ENCODE peak calls at places on chromosomes 4 and X, in four cellular contexts. V is HL-60, P is stomach, N is epithelial cell of esophagus. K is an unnamed sample.

GRCh38 chr4:34323549-34324325 is 1920.6 kb downstream of the ARAP2 start:
- DNase-seq in V (no peak), N (peak), P (no peak), K (no peak)

GRCh38 chrX:74389016-74389415 is 32.3 kb upstream of the SLC16A2 start:
- DNase-seq in V (no peak), P (no peak), N (no peak), K (no peak)

GRCh38 chr4:18860836-18861530 is 839.4 kb upstream of the LCORL start:
- DNase-seq in V (no peak), N (no peak), P (no peak), K (no peak)

GRCh38 chrX:1725472-1725871 is 110.6 kb downstream of the ASMT start:
- DNase-seq in P (no peak), V (no peak), N (no peak), K (no peak)

GRCh38 chr4:151389316-151389715 is 19.7 kb upstream of the FHIP1A start:
- DNase-seq in N (peak), V (no peak), P (no peak), K (no peak)

GRCh38 chr4:6680372-6681034 is 13.2 kb upstream of the S100P start:
- DNase-seq in P (no peak), V (no peak), N (no peak), K (no peak)

GRCh38 chr4:128521634-128522253 is 234.1 kb upstream of the PGRMC2 start:
- DNase-seq in N (no peak), P (no peak), V (no peak), K (no peak)

GRCh38 chrX:103681443-103681842 is 5.1 kb downstream of the MORF4L2 start:
- DNase-seq in P (no peak), N (no peak), V (no peak), K (no peak)

GRCh38 chr4:135418353-135418752 is 1216.8 kb upstream of the PABPC4L start:
- DNase-seq in N (peak), P (no peak), V (no peak), K (no peak)

GRCh38 chr4:185237185-185237584 is 27.8 kb downstream of the SNX25 start:
- DNase-seq in P (no peak), V (no peak), N (no peak), K (no peak)

GRCh38 chr4:146369446-146369845 is 152.3 kb downstream of the SLC10A7 start:
- DNase-seq in P (no peak), N (no peak), V (no peak), K (no peak)

GRCh38 chr4:123415977-123416376 is 19.4 kb downstream of the SPRY1 start:
- DNase-seq in N (peak), P (no peak), V (peak), K (no peak)

GRCh38 chr4:110088670-110089069 is 109.7 kb downstream of the ELOVL6 start:
- DNase-seq in N (peak), V (no peak), P (no peak), K (no peak)

GRCh38 chrX:153900806-153901752 is 3.4 kb upstream of the AVPR2 start:
- DNase-seq in N (peak), V (peak), P (peak), K (peak)

GRCh38 chr4:155889036-155889793 is 14.3 kb upstream of the TDO2 start:
- DNase-seq in N (peak), P (no peak), V (peak), K (peak)

GRCh38 chrX:36930491-36930890 is 77.7 kb upstream of the FAM47C start:
- DNase-seq in V (no peak), N (no peak), P (no peak), K (no peak)

GRCh38 chrX:11319689-11320302 is 26.6 kb downstream of the AMELX start:
- DNase-seq in P (no peak), V (no peak), N (no peak), K (no peak)

GRCh38 chr4:4216668-4217067 is 10.1 kb downstream of the OTOP1 start:
- DNase-seq in N (peak), P (no peak), V (no peak), K (no peak)

GRCh38 chrX:136768469-136769084 is 12.2 kb downstream of the ARHGEF6 start:
- DNase-seq in V (peak), P (no peak), N (peak), K (no peak)

DNA sequence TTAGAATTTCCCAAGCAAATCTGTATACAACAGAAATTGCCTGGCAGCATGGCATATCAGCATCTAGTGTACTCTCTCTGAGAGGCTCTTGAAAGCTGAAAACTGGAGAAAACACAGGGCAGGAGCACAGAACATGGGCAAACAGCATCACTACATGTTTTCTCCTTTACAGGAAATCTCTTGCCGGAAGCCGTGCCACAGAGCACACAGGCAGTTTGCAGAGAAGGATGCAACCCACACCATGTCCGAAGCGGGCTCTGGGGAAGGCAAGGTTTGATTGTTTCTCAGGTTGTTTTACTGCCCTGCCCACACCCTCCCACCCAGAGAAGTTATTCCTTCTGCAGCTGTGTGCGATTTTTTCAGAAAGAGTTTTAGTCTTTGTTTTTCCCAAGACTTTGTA is 41.1 kb upstream of the FAM9C start:
- DNase-seq in N (no peak), P (no peak), V (no peak), K (no peak)
- TF ChIP-seq CTCF in N (no peak), P (no peak), V (no peak), K (no peak)

GRCh38 chr4:73139245-73139644 is 69.7 kb upstream of the COX18 start:
- DNase-seq in N (no peak), P (no peak), V (no peak), K (no peak)

GRCh38 chr4:73137121-73137520 is 67.6 kb upstream of the COX18 start:
- DNase-seq in V (no peak), P (no peak), N (peak), K (no peak)

GRCh38 chr4:73139991-73140390 is 70.5 kb upstream of the COX18 start:
- DNase-seq in N (no peak), V (no peak), P (no peak), K (no peak)

DNA sequence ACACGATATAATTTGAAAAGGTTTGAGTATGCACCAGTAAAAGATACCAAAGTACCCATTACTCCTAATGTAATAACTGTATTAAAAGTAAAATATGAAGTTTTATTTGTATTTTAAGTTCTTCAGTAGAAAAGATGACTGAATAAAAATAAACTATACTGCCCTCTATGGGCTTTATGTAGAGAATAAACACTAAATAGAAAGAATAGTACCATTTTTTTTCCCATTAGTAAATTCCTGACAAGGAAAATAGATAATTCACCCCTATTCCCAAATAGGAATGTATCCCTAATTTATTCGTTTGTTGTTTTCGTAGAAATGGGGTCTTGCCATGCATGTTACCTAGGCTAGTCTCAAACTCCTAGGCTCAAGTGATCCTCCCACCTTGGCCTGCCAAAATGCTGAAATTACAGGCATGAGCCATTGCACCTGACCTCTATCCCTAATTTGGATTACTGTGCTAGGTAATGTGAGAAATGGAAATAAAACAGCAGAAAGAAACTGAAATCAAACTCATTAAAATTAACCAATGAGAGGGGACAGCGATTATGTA is 73.6 kb upstream of the COX18 start:
- DNase-seq in P (no peak), N (no peak), V (no peak), K (no peak)
- TF ChIP-seq CTCF in P (no peak), N (no peak), V (no peak), K (no peak)

DNA sequence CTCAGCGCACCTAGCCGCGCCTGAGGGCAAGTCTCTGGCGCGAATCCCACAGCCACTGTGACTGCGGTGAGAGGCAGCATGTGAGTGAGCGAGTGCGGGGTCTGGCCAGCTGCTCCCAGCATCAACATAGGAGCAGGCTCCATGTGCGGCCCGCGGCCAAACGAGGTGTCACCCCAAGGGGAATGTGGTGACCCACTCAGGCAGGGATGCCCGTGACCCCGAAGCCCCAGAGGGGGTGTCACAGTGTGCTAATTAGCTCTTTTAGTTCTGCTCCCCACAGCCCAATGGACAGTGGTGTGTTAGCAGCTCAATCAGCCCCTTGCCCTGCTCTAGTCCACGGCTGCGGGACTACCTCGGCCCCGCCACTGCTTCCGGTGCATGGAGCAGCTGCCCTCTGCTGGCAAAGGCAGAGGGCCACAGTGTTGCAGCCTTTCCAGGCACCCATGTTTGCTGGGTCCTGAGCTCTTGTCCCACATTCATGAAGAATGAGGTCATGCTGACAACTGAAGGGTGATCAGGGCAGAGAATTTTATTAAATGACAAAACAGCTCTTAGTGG is 61.4 kb downstream of the AGA start:
- DNase-seq in N (peak), P (no peak), V (peak), K (no peak)
- TF ChIP-seq CTCF in N (peak), P (no peak), V (no peak), K (no peak)

GRCh38 chrX:118742176-118742575 is 14.8 kb downstream of the IL13RA1 start:
- DNase-seq in P (no peak), V (no peak), N (no peak), K (no peak)
- TF ChIP-seq CTCF in P (no peak), V (no peak), N (no peak), K (no peak)

DNA sequence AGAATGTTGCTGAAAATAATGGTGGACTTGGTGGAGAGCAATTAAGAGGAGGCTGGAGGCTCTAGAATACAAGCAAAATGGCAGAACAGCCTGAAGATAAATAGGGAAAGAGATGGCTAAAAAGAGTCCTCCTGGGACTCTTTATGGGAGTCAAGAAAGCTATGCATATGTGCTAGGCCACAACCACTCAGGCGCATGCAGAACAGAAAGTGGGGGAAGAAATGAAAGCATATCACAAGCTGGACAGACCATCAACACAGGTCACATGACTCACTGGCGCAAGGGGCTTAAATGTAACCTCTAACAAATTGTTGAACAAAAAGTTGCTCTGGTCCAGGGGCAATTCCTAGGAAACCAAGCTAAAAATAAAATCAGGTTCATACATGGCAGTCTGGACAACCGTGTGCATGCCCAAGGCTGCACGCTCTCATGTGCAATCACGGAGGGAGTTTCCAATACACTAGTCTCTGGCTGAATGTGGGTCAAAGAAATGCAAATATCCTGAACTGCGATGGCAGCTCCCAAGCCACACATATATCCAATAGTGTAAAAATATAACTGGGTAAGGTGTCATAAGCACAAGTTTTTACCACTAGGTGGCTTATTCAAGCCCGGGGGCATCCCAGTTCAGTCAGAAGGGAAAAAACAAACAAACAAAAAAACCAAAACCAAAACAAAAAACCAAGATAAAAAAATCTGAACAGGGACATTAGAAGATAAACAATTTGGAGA is 45.4 kb downstream of the ZNF711 start:
- DNase-seq in V (no peak), P (no peak), N (no peak), K (no peak)
- TF ChIP-seq CTCF in V (no peak), P (no peak), N (no peak), K (no peak)

GRCh38 chr4:118740869-118741268 is 55.7 kb downstream of the METTL14 start:
- DNase-seq in V (no peak), P (no peak), N (no peak), K (no peak)
- TF ChIP-seq CTCF in V (no peak), P (peak), N (no peak), K (peak)

DNA sequence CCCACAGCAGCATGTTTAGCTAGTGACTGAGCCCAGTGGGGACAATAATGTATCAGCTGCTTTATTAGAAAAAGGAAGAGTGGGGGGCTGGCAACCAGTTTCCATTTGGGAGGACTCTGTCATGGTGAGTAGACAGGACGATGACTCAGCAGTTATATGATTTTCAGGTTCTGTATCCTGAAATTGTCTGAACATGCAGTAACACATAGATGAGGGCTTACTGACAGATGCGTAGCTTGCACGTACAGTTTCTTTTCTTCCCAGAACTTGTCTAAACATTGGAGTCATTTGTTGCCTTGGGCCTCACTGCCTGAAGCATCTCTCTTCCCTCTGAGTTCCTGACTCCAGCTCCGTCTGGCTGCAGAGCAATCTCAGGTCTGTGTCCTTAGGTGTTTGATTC is 1415.6 kb upstream of the TENM3 start:
- DNase-seq in P (no peak), V (no peak), N (peak), K (no peak)
- TF ChIP-seq CTCF in P (no peak), V (no peak), N (no peak), K (no peak)

K was measured in Calu3.